ENCODE peak calls at places on chromosome 22, in seven cellular contexts. Y is fibroblast of the aortic adventitia, M is fibroblast of lung, C is GM12865, B is right lobe of liver, W is breast epithelium, S is astrocyte of the spinal cord. V is an unnamed sample.

GRCh38 chr22:31447337-31447736 is 42.3 kb downstream of the EIF4ENIF1 start:
- DNase-seq in B (no peak), S (no peak), W (no peak), C (no peak), M (no peak), Y (no peak), V (no peak)

GRCh38 chr22:17952273-17952801 is 72.0 kb downstream of the MICAL3 start:
- DNase-seq in S (no peak), W (no peak), Y (no peak), M (no peak), B (peak), C (no peak), V (no peak)

GRCh38 chr22:37018815-37019308 is 385 bp downstream of the TST start:
- DNase-seq in B (peak), M (peak), W (no peak), S (peak), Y (peak), C (no peak), V (no peak)

GRCh38 chr22:47443836-47444745 is 681.6 kb downstream of the TBC1D22A start:
- DNase-seq in B (no peak), C (no peak), Y (no peak), M (no peak), W (no peak), S (no peak), V (no peak)

GRCh38 chr22:36330127-36330526 is 57.6 kb downstream of the MYH9 start:
- DNase-seq in M (no peak), Y (peak), C (no peak), W (no peak), S (no peak), B (no peak), V (no peak)

GRCh38 chr22:36198936-36199616 is 2.5 kb downstream of the APOL4 start:
- DNase-seq in M (no peak), S (no peak), C (no peak), B (no peak), Y (no peak), W (no peak), V (no peak)

GRCh38 chr22:37634505-37635002 is 4.9 kb upstream of the SH3BP1 start:
- DNase-seq in M (no peak), B (no peak), S (peak), C (peak), Y (peak), W (no peak), V (no peak)

GRCh38 chr22:42799061-42799460 is 58.0 kb downstream of the ARFGAP3 start:
- DNase-seq in C (no peak), Y (no peak), B (no peak), W (peak), M (no peak), S (no peak), V (no peak)

GRCh38 chr22:24208012-24208749 is 26.9 kb downstream of the SUSD2 start:
- DNase-seq in W (no peak), C (no peak), Y (peak), B (no peak), S (peak), M (peak), V (peak)

GRCh38 chr22:47298017-47298820 is 535.8 kb downstream of the TBC1D22A start:
- DNase-seq in Y (no peak), S (no peak), C (no peak), B (no peak), M (no peak), W (peak), V (no peak)

GRCh38 chr22:46362221-46362933 is 26.9 kb downstream of the TRMU start:
- DNase-seq in C (peak), M (no peak), B (peak), W (no peak), Y (no peak), S (no peak), V (no peak)

GRCh38 chr22:27748355-27749168 is 53.0 kb downstream of the MN1 start:
- DNase-seq in W (no peak), M (peak), B (no peak), C (no peak), Y (peak), S (peak), V (peak)

GRCh38 chr22:27785818-27786217 is 15.7 kb downstream of the MN1 start:
- DNase-seq in S (no peak), W (no peak), B (no peak), Y (no peak), C (no peak), M (no peak), V (no peak)

GRCh38 chr22:30680998-30681770 is 13.5 kb upstream of the OSBP2 start:
- DNase-seq in C (no peak), Y (peak), B (no peak), S (no peak), M (no peak), W (no peak), V (no peak)

GRCh38 chr22:26489447-26490036 is 5.9 kb downstream of the SRRD start:
- DNase-seq in B (no peak), C (no peak), M (no peak), Y (no peak), W (no peak), S (no peak), V (no peak)

GRCh38 chr22:34579519-34579918 is 486.4 kb upstream of the ISX start:
- DNase-seq in B (no peak), Y (no peak), M (no peak), W (no peak), C (no peak), S (no peak), V (no peak)

GRCh38 chr22:47043835-47044721 is 281.6 kb downstream of the TBC1D22A start:
- DNase-seq in S (peak), M (peak), Y (no peak), W (no peak), B (no peak), C (no peak), V (no peak)

GRCh38 chr22:36008565-36008964 is 20.1 kb downstream of the RBFOX2 start:
- DNase-seq in C (no peak), S (no peak), W (no peak), Y (no peak), M (no peak), B (no peak), V (no peak)

GRCh38 chr22:36435516-36436415 is 45.7 kb downstream of the TXN2 start:
- DNase-seq in S (no peak), M (no peak), Y (no peak), B (peak), C (peak), W (peak), V (no peak)

GRCh38 chr22:36858966-36859365 is 1.8 kb upstream of the NCF4 start:
- DNase-seq in W (no peak), B (no peak), C (no peak), Y (no peak), M (no peak), S (no peak), V (no peak)

GRCh38 chr22:17964153-17964552 is 60.2 kb downstream of the MICAL3 start:
- DNase-seq in W (no peak), C (no peak), Y (no peak), S (no peak), B (no peak), M (peak), V (no peak)

GRCh38 chr22:24810043-24810749 is 4.2 kb downstream of the SGSM1 start:
- DNase-seq in B (no peak), Y (no peak), C (no peak), M (no peak), W (no peak), S (no peak), V (no peak)

GRCh38 chr22:46329616-46330015 is 5.9 kb upstream of the TRMU start:
- DNase-seq in S (no peak), W (no peak), Y (no peak), B (no peak), M (no peak), C (no peak), V (no peak)

GRCh38 chr22:44450503-44450902 is 47.5 kb downstream of the RTL6 start:
- DNase-seq in W (no peak), Y (no peak), B (peak), C (no peak), S (no peak), M (no peak), V (no peak)

GRCh38 chr22:36546092-36546804 is 17.3 kb upstream of the EIF3D start:
- DNase-seq in Y (peak), B (no peak), W (no peak), C (peak), S (peak), M (peak), V (peak)

GRCh38 chr22:26529345-26529744 is 17.1 kb upstream of the TFIP11 start:
- DNase-seq in C (no peak), M (no peak), W (no peak), S (no peak), Y (no peak), B (peak), V (no peak)

GRCh38 chr22:17942721-17943120 is 81.6 kb downstream of the MICAL3 start:
- DNase-seq in M (no peak), S (no peak), Y (no peak), B (no peak), C (no peak), W (no peak), V (no peak)

GRCh38 chr22:32896951-32897350 is 95.4 kb downstream of the TIMP3 start:
- DNase-seq in Y (no peak), C (no peak), M (no peak), S (no peak), B (no peak), W (no peak), V (no peak)

GRCh38 chr22:37545703-37546435 is 14.4 kb upstream of the CDC42EP1 start:
- DNase-seq in W (peak), M (peak), B (peak), S (peak), Y (peak), C (no peak), V (peak)

GRCh38 chr22:17970205-17970708 is 54.1 kb downstream of the MICAL3 start:
- DNase-seq in S (peak), C (no peak), B (no peak), W (no peak), M (peak), Y (no peak), V (no peak)

GRCh38 chr22:44752285-44753188 is at the start of gene ARHGAP8:
- DNase-seq in S (no peak), W (no peak), M (no peak), C (no peak), Y (no peak), B (no peak), V (no peak)

GRCh38 chr22:26327306-26327705 is 101.8 kb upstream of the ASPHD2 start:
- DNase-seq in C (no peak), M (no peak), B (no peak), Y (no peak), S (no peak), W (no peak), V (no peak)

GRCh38 chr22:17972385-17973181 is 51.8 kb downstream of the MICAL3 start:
- DNase-seq in M (peak), S (peak), Y (peak), B (no peak), W (no peak), C (no peak), V (peak)

GRCh38 chr22:30408388-30409101 is 11.7 kb downstream of the SEC14L2 start:
- DNase-seq in S (peak), B (no peak), M (peak), C (no peak), Y (no peak), W (no peak), V (no peak)

GRCh38 chr22:49848690-49849160 is 4.9 kb upstream of the ZBED4 start:
- DNase-seq in S (no peak), W (peak), B (no peak), M (no peak), C (no peak), Y (no peak), V (no peak)

GRCh38 chr22:49850021-49850911 is 3.4 kb upstream of the ZBED4 start:
- DNase-seq in W (no peak), B (no peak), S (no peak), Y (no peak), C (no peak), M (no peak), V (no peak)

GRCh38 chr22:49849161-49850020 is 4.3 kb upstream of the ZBED4 start:
- DNase-seq in Y (no peak), W (peak), M (no peak), B (no peak), C (no peak), S (no peak), V (no peak)

GRCh38 chr22:49845666-49846459 is 7.8 kb upstream of the ZBED4 start:
- DNase-seq in B (no peak), Y (no peak), S (no peak), W (peak), M (no peak), C (no peak), V (no peak)

DNA sequence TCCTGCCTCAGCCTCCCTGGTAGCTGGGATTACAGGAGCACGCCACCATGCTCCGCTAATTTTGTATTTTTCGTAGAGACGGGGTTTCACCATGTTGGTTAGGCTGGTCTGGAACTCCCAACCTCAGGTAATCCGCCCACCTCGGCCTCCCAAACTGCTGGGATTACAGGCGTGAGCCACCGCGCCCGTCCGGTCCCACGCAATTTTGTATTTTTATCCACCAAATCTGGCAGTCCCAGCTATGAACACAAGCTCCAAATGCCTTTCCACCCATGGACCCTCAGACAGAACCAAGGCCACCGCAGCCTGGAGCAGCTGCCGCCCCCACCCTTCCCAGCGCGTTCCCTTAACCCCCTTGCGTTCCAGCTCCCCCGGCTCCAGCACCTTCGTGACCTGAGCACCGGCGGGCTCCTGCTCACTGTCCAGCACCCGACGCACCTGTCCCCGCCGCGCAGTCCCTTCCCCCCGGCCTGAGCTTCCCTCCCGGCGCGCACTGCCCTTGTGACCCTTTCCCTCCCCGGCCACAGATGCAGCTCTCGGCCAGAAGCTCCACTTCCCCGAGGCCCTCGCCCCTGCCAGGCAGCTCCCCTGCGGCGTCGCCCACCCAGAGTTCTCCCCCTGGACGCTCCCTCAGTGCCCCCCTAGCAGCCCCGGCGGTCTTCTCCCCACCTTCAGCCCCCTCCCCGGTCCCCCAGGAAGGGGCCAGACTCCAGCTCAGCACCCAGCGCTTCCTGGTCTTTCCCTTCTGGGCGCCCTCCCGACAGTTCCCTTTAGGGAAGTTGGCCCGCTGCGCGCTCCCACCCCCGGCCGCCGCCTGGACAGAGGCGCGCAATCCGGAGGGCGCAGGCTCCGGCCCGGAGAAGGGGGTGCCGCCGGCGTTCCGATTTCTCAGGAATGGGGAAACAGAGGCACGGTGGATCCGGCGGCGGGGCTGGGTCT is 5.6 kb upstream of the ZBED4 start:
- DNase-seq in Y (no peak), M (no peak), W (no peak), S (no peak), C (no peak), B (no peak), V (no peak)
- H3K4me3 ChIP-seq in Y (peak), M (no peak), W (peak), S (no peak), C (no peak), B (peak), V (peak)

GRCh38 chr22:40058265-40058664 is 63.5 kb downstream of the FAM83F start:
- DNase-seq in B (no peak), S (no peak), Y (no peak), C (no peak), W (no peak), M (no peak), V (no peak)

GRCh38 chr22:40054486-40054885 is 59.7 kb downstream of the FAM83F start:
- DNase-seq in W (no peak), S (no peak), M (no peak), B (no peak), Y (no peak), C (no peak), V (no peak)

GRCh38 chr22:40057652-40058051 is 62.9 kb downstream of the FAM83F start:
- DNase-seq in M (no peak), C (no peak), B (no peak), W (no peak), Y (no peak), S (no peak), V (no peak)

GRCh38 chr22:40055143-40055926 is 60.6 kb downstream of the FAM83F start:
- DNase-seq in M (no peak), Y (no peak), W (no peak), C (peak), B (peak), S (no peak), V (no peak)

GRCh38 chr22:40056163-40056958 is 61.6 kb downstream of the FAM83F start:
- DNase-seq in M (no peak), Y (no peak), C (no peak), W (no peak), B (no peak), S (no peak), V (no peak)
- H3K4me3 ChIP-seq in M (no peak), Y (no peak), C (no peak), W (no peak), B (no peak), S (no peak), V (no peak)

GRCh38 chr22:19891350-19892248 is 36.9 kb upstream of the GNB1L start:
- DNase-seq in C (peak), W (no peak), S (peak), B (no peak), Y (peak), M (peak), V (peak)
- H3K4me3 ChIP-seq in C (no peak), W (no peak), S (no peak), B (no peak), Y (no peak), M (no peak), V (no peak)

GRCh38 chr22:49998718-49999062 is 13.9 kb downstream of the IL17REL start:
- DNase-seq in C (no peak), B (no peak), Y (no peak), M (no peak), S (no peak), W (no peak), V (no peak)

GRCh38 chr22:49999063-49999900 is 13.3 kb downstream of the IL17REL start:
- DNase-seq in W (no peak), Y (no peak), B (no peak), M (no peak), S (no peak), C (peak), V (no peak)

GRCh38 chr22:50000587-50001387 is 11.8 kb downstream of the IL17REL start:
- DNase-seq in W (no peak), B (peak), S (no peak), M (no peak), Y (no peak), C (no peak), V (no peak)

GRCh38 chr22:50001388-50002231 is 11.0 kb downstream of the IL17REL start:
- DNase-seq in W (no peak), B (no peak), M (no peak), Y (no peak), C (no peak), S (no peak), V (no peak)

GRCh38 chr22:49999901-50000586 is 12.5 kb downstream of the IL17REL start:
- DNase-seq in C (no peak), B (no peak), W (no peak), M (no peak), S (no peak), Y (no peak), V (no peak)
- H3K4me3 ChIP-seq in C (no peak), B (no peak), W (no peak), M (no peak), S (no peak), Y (no peak), V (no peak)

GRCh38 chr22:40855104-40855959 is 1.1 kb downstream of the ST13 start:
- DNase-seq in C (peak), S (no peak), W (no peak), M (peak), B (no peak), Y (peak), V (no peak)

GRCh38 chr22:40853961-40854360 is 2.5 kb downstream of the ST13 start:
- DNase-seq in M (peak), S (no peak), C (peak), Y (no peak), W (no peak), B (no peak), V (no peak)

GRCh38 chr22:40855960-40856512 is 403 bp downstream of the ST13 start:
- DNase-seq in M (peak), C (peak), S (peak), B (no peak), Y (peak), W (no peak), V (no peak)

GRCh38 chr22:40856513-40857308 is at the start of the genes ST13 and XPNPEP3:
- DNase-seq in B (peak), S (peak), Y (peak), C (peak), M (peak), W (peak), V (peak)

DNA sequence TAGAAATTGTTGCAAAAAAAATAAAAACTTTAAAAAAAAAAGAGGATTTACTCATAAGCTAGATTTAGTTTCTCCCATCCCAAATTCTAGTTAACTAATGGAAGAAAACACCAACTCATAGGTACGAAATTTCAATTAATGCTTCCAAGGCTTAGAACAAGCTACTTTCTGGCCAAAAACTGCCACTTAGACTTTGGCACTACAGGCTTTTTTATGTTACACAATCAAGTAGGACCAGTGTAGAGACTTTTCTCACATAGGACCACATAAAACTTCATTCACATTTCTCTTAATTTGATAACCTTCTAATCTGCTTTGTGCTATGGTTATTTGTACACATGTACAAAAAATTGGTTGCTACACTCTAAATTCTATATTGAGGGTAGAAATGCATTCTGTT is 3.1 kb downstream of the ST13 start:
- DNase-seq in M (no peak), Y (no peak), S (no peak), C (no peak), W (no peak), B (no peak), V (no peak)
- H3K4me3 ChIP-seq in M (peak), Y (peak), S (no peak), C (peak), W (no peak), B (peak), V (no peak)

GRCh38 chr22:38882972-38883622 is 11.1 kb upstream of the CBX6 start:
- DNase-seq in Y (no peak), S (no peak), M (no peak), C (no peak), W (no peak), B (no peak), V (no peak)

GRCh38 chr22:38881997-38882396 is 10.0 kb upstream of the CBX6 start:
- DNase-seq in C (no peak), B (no peak), S (no peak), Y (no peak), W (no peak), M (no peak), V (no peak)

GRCh38 chr22:38879961-38880360 is 7.9 kb upstream of the CBX6 start:
- DNase-seq in S (no peak), W (no peak), C (no peak), B (no peak), Y (no peak), M (no peak), V (no peak)

GRCh38 chr22:38882480-38882879 is 10.5 kb upstream of the CBX6 start:
- DNase-seq in S (no peak), Y (peak), C (no peak), B (no peak), M (no peak), W (no peak), V (no peak)

GRCh38 chr22:38881464-38881871 is 9.5 kb upstream of the CBX6 start:
- DNase-seq in C (no peak), M (peak), B (peak), S (peak), W (no peak), Y (peak), V (peak)
- H3K4me3 ChIP-seq in C (no peak), M (no peak), B (no peak), S (no peak), W (no peak), Y (peak), V (no peak)